ENCODE peak calls at places on chromosome 4, in eight cellular contexts. M is OCI-LY7; C is tibial nerve; B is colonic mucosa; F is HepG2; W is effector memory CD4-positive, alpha-beta T cell; K is right atrium auricular region; I is left lung. S is an unnamed sample. For H3K4me1, the result is how much of the 10 kb centered on the place peaks cover.

GRCh38 chr4:127759893-127760292 is 22.2 kb upstream of the HSPA4L start:
- DNase-seq in M (no peak), C (no peak), B (no peak), F (peak), W (no peak), K (no peak), I (no peak), S (no peak)

GRCh38 chr4:125702406-125702805 is 387.7 kb downstream of the FAT4 start:
- DNase-seq in M (no peak), C (no peak), B (no peak), F (no peak), W (no peak), K (no peak), I (no peak), S (no peak)

GRCh38 chr4:7632341-7632740 is 197.6 kb upstream of the PSAPL1 start:
- DNase-seq in M (no peak), C (no peak), B (no peak), F (no peak), W (no peak), K (no peak), I (no peak), S (peak)

GRCh38 chr4:8117278-8117682 is 41.3 kb downstream of the ABLIM2 start:
- DNase-seq in M (peak), C (peak), B (peak), F (peak), W (no peak), K (no peak), I (peak), S (peak)

GRCh38 chr4:163484906-163485305 is 9.6 kb upstream of the TMA16 start:
- DNase-seq in M (peak), C (peak), B (peak), F (peak), W (peak), K (no peak), I (no peak), S (peak)

GRCh38 chr4:87353592-87353991 is 30.9 kb upstream of the HSD17B13 start:
- DNase-seq in M (peak), C (peak), B (no peak), F (peak), W (no peak), K (no peak), I (no peak), S (peak)

GRCh38 chr4:7403001-7403400 is 31.7 kb downstream of the PSAPL1 start:
- DNase-seq in M (no peak), C (no peak), B (no peak), F (no peak), W (no peak), K (no peak), I (no peak), S (no peak)

GRCh38 chr4:766559-767283 is 59.2 kb downstream of the CPLX1 start:
- DNase-seq in M (no peak), C (no peak), B (no peak), F (no peak), W (no peak), K (no peak), I (peak), S (no peak)

GRCh38 chr4:101941816-101942358 is 151.4 kb downstream of the BANK1 start:
- DNase-seq in M (no peak), C (no peak), B (no peak), F (no peak), W (no peak), K (no peak), I (no peak), S (no peak)

GRCh38 chr4:158913766-158914165 is 144.9 kb downstream of the FNIP2 start:
- DNase-seq in M (no peak), C (no peak), B (no peak), F (no peak), W (no peak), K (no peak), I (no peak), S (no peak)

GRCh38 chr4:143406523-143406922 is 69.8 kb downstream of the GAB1 start:
- DNase-seq in M (no peak), C (peak), B (peak), F (peak), W (no peak), K (peak), I (no peak), S (peak)

GRCh38 chr4:102639602-102640001 is 121.2 kb downstream of the MANBA start:
- DNase-seq in M (no peak), C (no peak), B (no peak), F (no peak), W (no peak), K (no peak), I (no peak), S (no peak)

GRCh38 chr4:177573487-177573886 is 131.2 kb upstream of the AGA start:
- DNase-seq in M (no peak), C (no peak), B (no peak), F (no peak), W (no peak), K (no peak), I (no peak), S (no peak)

GRCh38 chr4:175308236-175308635 is 390.1 kb downstream of the ADAM29 start:
- DNase-seq in M (no peak), C (no peak), B (no peak), F (no peak), W (no peak), K (no peak), I (no peak), S (no peak)

GRCh38 chr4:80229590-80229989 is 32.3 kb downstream of the PRDM8 start:
- DNase-seq in M (no peak), C (no peak), B (no peak), F (no peak), W (no peak), K (no peak), I (no peak), S (no peak)

GRCh38 chr4:26028793-26029511 is 114.9 kb downstream of the SMIM20 start:
- DNase-seq in M (no peak), C (peak), B (peak), F (peak), W (peak), K (peak), I (peak), S (peak)

GRCh38 chr4:147361726-147362125 is 119.2 kb upstream of the EDNRA start:
- DNase-seq in M (no peak), C (peak), B (peak), F (no peak), W (no peak), K (no peak), I (no peak), S (peak)

GRCh38 chr4:21795091-21795490 is 153.5 kb downstream of the KCNIP4 start:
- DNase-seq in M (no peak), C (no peak), B (no peak), F (no peak), W (no peak), K (no peak), I (no peak), S (peak)

GRCh38 chr4:155954939-155955338 is 1.3 kb upstream of the CTSO start:
- DNase-seq in M (no peak), C (no peak), B (no peak), F (peak), W (no peak), K (no peak), I (no peak), S (no peak)

GRCh38 chr4:5747746-5748365 is 36.9 kb downstream of the EVC start:
- DNase-seq in M (no peak), C (peak), B (no peak), F (no peak), W (no peak), K (peak), I (no peak), S (peak)

GRCh38 chr4:5524900-5525299 is 183.5 kb downstream of the EVC2 start:
- DNase-seq in M (no peak), C (no peak), B (no peak), F (no peak), W (no peak), K (no peak), I (no peak), S (peak)

GRCh38 chr4:8316251-8316771 is 46.8 kb downstream of the HTRA3 start:
- DNase-seq in M (no peak), C (no peak), B (no peak), F (no peak), W (no peak), K (peak), I (peak), S (no peak)

GRCh38 chr4:17283251-17283650 is 228.6 kb downstream of the QDPR start:
- DNase-seq in M (no peak), C (no peak), B (no peak), F (no peak), W (no peak), K (no peak), I (no peak), S (no peak)

GRCh38 chr4:8370835-8371234 is 69.7 kb downstream of the ACOX3 start:
- DNase-seq in M (no peak), C (no peak), B (no peak), F (no peak), W (no peak), K (no peak), I (no peak), S (no peak)

GRCh38 chr4:78645853-78646757 is 94.5 kb downstream of the ANXA3 start:
- DNase-seq in M (no peak), C (peak), B (peak), F (peak), W (no peak), K (peak), I (no peak), S (no peak)

GRCh38 chr4:143599827-143600226 is 86.3 kb downstream of the SMARCA5 start:
- DNase-seq in M (no peak), C (no peak), B (no peak), F (no peak), W (no peak), K (no peak), I (no peak), S (no peak)

GRCh38 chr4:7903686-7904085 is 36.0 kb downstream of the AFAP1 start:
- DNase-seq in M (no peak), C (no peak), B (no peak), F (no peak), W (no peak), K (peak), I (no peak), S (no peak)

GRCh38 chr4:16669036-16669435 is 229.4 kb downstream of the LDB2 start:
- DNase-seq in M (no peak), C (peak), B (no peak), F (no peak), W (no peak), K (no peak), I (no peak), S (no peak)

GRCh38 chr4:99715286-99715685 is 57.7 kb upstream of the C4orf54 start:
- DNase-seq in M (no peak), C (no peak), B (no peak), F (no peak), W (no peak), K (no peak), I (no peak), S (no peak)

GRCh38 chr4:99722006-99722405 is 64.4 kb upstream of the C4orf54 start:
- DNase-seq in M (no peak), C (no peak), B (no peak), F (no peak), W (no peak), K (no peak), I (no peak), S (no peak)

GRCh38 chr4:99722662-99723061 is 65.0 kb upstream of the C4orf54 start:
- DNase-seq in M (no peak), C (no peak), B (no peak), F (no peak), W (no peak), K (no peak), I (no peak), S (peak)

GRCh38 chr4:99723555-99724450 is 66.2 kb upstream of the C4orf54 start:
- DNase-seq in M (no peak), C (no peak), B (peak), F (peak), W (no peak), K (peak), I (peak), S (no peak)

GRCh38 chr4:99720206-99720605 is 62.6 kb upstream of the C4orf54 start:
- DNase-seq in M (no peak), C (no peak), B (no peak), F (no peak), W (no peak), K (no peak), I (no peak), S (no peak)
- H3K4me1 ChIP-seq in M (under half), C (under half), B (under half), F (under half), W (under half), K (under half), I (under half), S (half or more)

DNA sequence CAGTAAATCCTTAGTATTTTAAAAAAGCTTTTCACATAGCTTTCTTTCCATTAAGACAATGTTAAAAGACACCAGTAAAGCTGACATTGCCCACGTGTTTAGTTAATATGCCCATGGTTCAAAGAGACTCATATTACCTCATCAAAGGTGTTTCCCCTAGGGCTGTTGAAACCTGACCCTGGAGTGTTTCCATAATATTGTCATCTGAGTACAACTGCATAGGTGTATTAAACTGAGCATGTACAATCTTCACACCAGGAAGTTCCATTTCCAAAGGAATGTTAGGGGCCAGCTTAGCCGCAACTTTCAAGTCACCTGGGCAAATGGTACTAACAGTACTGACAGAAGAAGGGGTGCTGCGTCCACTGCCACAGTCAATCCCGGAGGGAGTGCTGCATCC is 27.1 kb downstream of the PDLIM3 start:
- DNase-seq in M (no peak), C (no peak), B (no peak), F (peak), W (no peak), K (no peak), I (no peak), S (no peak)
- H3K4me1 ChIP-seq in M (under half), C (under half), B (under half), F (under half), W (under half), K (under half), I (under half), S (under half)

GRCh38 chr4:172950990-172951389 is 217.6 kb upstream of the GALNT7 start:
- DNase-seq in M (no peak), C (no peak), B (no peak), F (no peak), W (no peak), K (no peak), I (no peak), S (no peak)

GRCh38 chr4:172957216-172957615 is 211.4 kb upstream of the GALNT7 start:
- DNase-seq in M (no peak), C (no peak), B (no peak), F (no peak), W (no peak), K (no peak), I (no peak), S (no peak)

GRCh38 chr4:172952052-172952451 is 216.6 kb upstream of the GALNT7 start:
- DNase-seq in M (no peak), C (no peak), B (no peak), F (no peak), W (no peak), K (no peak), I (peak), S (no peak)

DNA sequence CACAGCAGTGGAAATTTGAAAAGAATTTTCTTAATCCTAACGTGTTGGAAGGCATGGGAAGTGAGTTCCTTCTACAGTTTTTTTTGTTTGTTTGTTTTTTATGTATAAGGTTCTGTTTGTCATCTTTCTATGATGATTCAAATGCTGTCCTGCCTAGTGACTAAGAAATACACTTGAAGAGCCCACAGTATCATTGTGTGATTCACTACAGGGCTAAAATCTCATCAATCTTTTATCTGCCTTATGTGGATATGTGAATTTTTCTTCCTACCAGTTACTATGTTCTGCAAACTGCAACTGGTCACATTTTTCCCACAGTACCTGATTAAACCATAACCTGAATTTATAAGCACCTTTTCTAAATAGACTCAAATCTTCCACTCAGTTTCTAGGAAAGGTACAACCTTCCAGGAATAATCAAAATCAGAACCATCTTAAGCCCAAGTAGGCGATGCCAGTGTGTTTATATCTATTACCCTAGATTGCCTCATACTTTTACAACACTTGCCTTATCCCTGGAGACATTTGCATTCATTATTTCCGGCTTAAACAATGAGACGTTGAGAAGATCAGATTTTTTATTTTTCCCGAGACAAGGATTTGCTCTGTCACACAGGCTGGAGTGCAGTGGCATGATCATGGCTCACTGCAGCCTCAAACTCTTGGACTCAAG is 214.6 kb upstream of the GALNT7 start:
- DNase-seq in M (no peak), C (no peak), B (no peak), F (no peak), W (no peak), K (no peak), I (no peak), S (no peak)
- H3K4me1 ChIP-seq in M (under half), C (under half), B (under half), F (under half), W (under half), K (under half), I (under half), S (under half)

DNA sequence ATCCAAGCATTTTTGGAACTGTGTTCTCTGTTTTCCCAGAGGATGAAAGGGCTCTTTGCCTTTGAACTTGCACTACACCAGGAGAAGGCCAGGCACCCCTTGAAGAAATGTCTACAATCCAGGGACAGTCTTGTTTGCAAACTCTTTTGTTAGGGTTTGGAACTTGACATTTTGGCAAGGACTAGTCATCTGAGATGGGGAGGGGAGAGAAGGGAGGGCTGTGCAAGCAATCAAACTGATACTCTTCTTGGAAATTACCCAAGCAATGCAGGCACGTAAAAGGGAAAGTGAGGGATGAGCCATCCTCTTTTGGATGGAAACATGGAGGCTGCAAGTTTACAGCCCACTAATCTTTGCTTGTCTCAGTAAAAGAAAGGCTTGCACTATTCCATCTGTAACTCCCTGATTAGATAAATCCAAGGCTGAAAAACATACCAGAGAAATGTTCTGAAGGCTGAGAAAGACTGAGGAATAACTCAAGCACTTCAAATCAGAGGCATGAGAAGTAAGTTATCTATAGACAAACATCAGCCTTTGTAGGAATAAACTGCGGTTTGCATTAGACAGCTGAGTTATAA is 140.9 kb downstream of the TSPAN5 start:
- DNase-seq in M (no peak), C (no peak), B (no peak), F (peak), W (no peak), K (no peak), I (no peak), S (no peak)
- H3K4me1 ChIP-seq in M (under half), C (under half), B (under half), F (under half), W (under half), K (under half), I (under half), S (half or more)

GRCh38 chr4:122525865-122526264 is 69.3 kb upstream of the IL2 start:
- DNase-seq in M (no peak), C (no peak), B (no peak), F (peak), W (no peak), K (no peak), I (no peak), S (no peak)
- H3K4me1 ChIP-seq in M (under half), C (under half), B (under half), F (under half), W (under half), K (under half), I (under half), S (under half)

DNA sequence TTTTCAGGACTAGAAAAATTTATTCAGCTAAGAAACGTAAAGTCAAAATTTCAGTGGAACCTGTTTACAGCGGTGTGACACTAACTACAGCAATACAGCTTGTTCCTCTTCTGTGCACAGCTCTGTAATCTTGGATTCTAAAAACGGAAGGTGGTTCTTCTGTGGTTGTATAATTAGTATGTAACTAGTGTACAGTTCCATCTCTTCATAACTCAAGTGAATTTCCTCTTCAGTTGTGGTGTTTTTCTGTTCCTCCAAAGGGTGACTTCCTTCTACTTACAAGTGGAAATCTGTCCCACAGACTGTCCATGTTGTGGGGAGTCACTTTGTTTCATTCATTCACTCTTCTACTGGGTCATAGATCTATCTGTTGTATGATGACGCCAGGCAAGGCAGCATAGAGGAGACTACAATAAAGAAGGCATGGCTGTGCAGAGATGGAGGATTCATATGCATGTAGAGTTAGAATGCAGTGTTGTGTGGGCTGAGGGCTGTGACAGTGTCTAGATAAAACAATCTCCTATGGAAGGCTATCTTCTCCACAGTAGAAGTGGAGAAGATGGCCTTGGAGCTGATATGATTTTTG is 5.4 kb downstream of the DAPP1 start:
- DNase-seq in M (peak), C (no peak), B (no peak), F (no peak), W (no peak), K (no peak), I (no peak), S (no peak)
- H3K4me1 ChIP-seq in M (half or more), C (under half), B (under half), F (under half), W (under half), K (under half), I (half or more), S (under half)

GRCh38 chr4:2867758-2868491 is 24.3 kb downstream of the ADD1 start:
- DNase-seq in M (no peak), C (no peak), B (no peak), F (peak), W (no peak), K (peak), I (no peak), S (peak)

GRCh38 chr4:2866160-2866861 is 22.7 kb downstream of the ADD1 start:
- DNase-seq in M (no peak), C (no peak), B (no peak), F (peak), W (no peak), K (no peak), I (no peak), S (no peak)

GRCh38 chr4:2866891-2867290 is 23.2 kb downstream of the ADD1 start:
- DNase-seq in M (no peak), C (no peak), B (no peak), F (no peak), W (no peak), K (no peak), I (no peak), S (no peak)

GRCh38 chr4:2863649-2864048 is 20.0 kb downstream of the ADD1 start:
- DNase-seq in M (no peak), C (no peak), B (no peak), F (no peak), W (no peak), K (no peak), I (no peak), S (no peak)

DNA sequence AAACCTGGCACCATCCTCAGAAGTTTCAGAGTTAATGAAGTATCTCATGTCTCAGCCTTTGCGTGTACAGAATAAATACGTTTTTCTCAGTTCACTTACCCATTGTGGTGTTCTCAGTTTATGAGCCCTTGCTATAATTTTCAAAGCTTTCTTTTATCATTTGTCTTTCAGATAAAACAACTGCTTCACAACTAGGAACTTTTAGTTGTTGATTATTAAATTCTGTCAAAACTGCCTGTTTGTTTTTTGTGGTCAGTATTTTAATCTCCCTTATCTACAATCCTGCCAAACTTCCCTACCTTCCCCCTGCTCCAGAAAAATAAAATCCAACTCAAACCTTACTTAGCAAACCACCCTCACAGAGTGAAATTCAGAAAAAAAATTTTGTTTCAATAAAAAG is 21.7 kb downstream of the ADD1 start:
- DNase-seq in M (no peak), C (no peak), B (no peak), F (no peak), W (no peak), K (no peak), I (no peak), S (no peak)
- H3K4me1 ChIP-seq in M (under half), C (half or more), B (under half), F (half or more), W (under half), K (half or more), I (half or more), S (half or more)

S was measured in cardiac muscle cell.